ENCODE peak calls at places on chromosomes 3 and 15, in eight cellular contexts. R is esophagus squamous epithelium; I is mammary epithelial cell; B is heart right ventricle; A is Karpas-422; M is cardiac muscle cell; E is PC-9; X is effector memory CD4-positive, alpha-beta T cell. Y is an unnamed sample. For H3K9me3, the result is how much of the 10 kb centered on the place peaks cover.

GRCh38 chr15:90035095-90035834 is 34.1 kb downstream of the ZNF710 start:
- DNase-seq in R (no peak), I (no peak), B (peak), A (no peak), M (no peak), E (peak), X (no peak), Y (no peak)

GRCh38 chr3:177041021-177041729 is 156.1 kb downstream of the TBL1XR1 start:
- DNase-seq in R (no peak), I (no peak), B (no peak), A (no peak), M (peak), E (no peak), X (no peak), Y (no peak)

GRCh38 chr15:90710436-90710835 is 6.7 kb upstream of the BLM start:
- DNase-seq in R (no peak), I (no peak), B (no peak), A (no peak), M (peak), E (no peak), X (no peak), Y (no peak)

GRCh38 chr3:62724503-62724902 is 150.7 kb downstream of the CADPS start:
- DNase-seq in R (no peak), I (no peak), B (no peak), A (peak), M (no peak), E (no peak), X (no peak), Y (no peak)

GRCh38 chr3:37872413-37873160 is 10.9 kb downstream of the CTDSPL start:
- DNase-seq in R (no peak), I (no peak), B (no peak), A (no peak), M (no peak), E (no peak), X (no peak), Y (no peak)

GRCh38 chr3:151383111-151383510 is 1.4 kb downstream of the P2RY12 start:
- DNase-seq in R (no peak), I (no peak), B (no peak), A (peak), M (no peak), E (no peak), X (no peak), Y (no peak)

GRCh38 chr3:172622916-172623700 is 87.8 kb downstream of the NCEH1 start:
- DNase-seq in R (no peak), I (peak), B (no peak), A (peak), M (peak), E (peak), X (no peak), Y (no peak)

GRCh38 chr3:58521002-58521670 is 15.9 kb downstream of the ACOX2 start:
- DNase-seq in R (no peak), I (no peak), B (no peak), A (no peak), M (no peak), E (no peak), X (no peak), Y (peak)

GRCh38 chr3:184228376-184229137 is 828 bp upstream of the VWA5B2 start:
- DNase-seq in R (no peak), I (no peak), B (no peak), A (no peak), M (no peak), E (no peak), X (no peak), Y (no peak)

GRCh38 chr3:161274691-161275298 is 53.7 kb downstream of the NMD3 start:
- DNase-seq in R (no peak), I (peak), B (no peak), A (peak), M (peak), E (peak), X (no peak), Y (peak)

GRCh38 chr15:76062282-76062681 is 2.5 kb downstream of the TMEM266 start:
- DNase-seq in R (no peak), I (peak), B (no peak), A (no peak), M (no peak), E (no peak), X (no peak), Y (no peak)

GRCh38 chr15:65476942-65477341 is 40.5 kb downstream of the DPP8 start:
- DNase-seq in R (no peak), I (peak), B (no peak), A (no peak), M (no peak), E (no peak), X (no peak), Y (no peak)

GRCh38 chr15:84034831-84035753 is 200.5 kb upstream of the GOLGA6L4 start:
- DNase-seq in R (no peak), I (peak), B (no peak), A (peak), M (peak), E (no peak), X (no peak), Y (no peak)

GRCh38 chr3:20043398-20043797 is 3.2 kb downstream of the KAT2B start:
- DNase-seq in R (peak), I (no peak), B (peak), A (peak), M (no peak), E (peak), X (peak), Y (no peak)

GRCh38 chr3:73926360-73927202 is 301.8 kb upstream of the PDZRN3 start:
- DNase-seq in R (no peak), I (no peak), B (no peak), A (no peak), M (no peak), E (no peak), X (no peak), Y (no peak)

GRCh38 chr3:184460276-184460675 is 80.4 kb downstream of the CHRD start:
- DNase-seq in R (no peak), I (no peak), B (no peak), A (no peak), M (no peak), E (no peak), X (no peak), Y (no peak)

GRCh38 chr15:61715082-61715481 is 345.2 kb downstream of the VPS13C start:
- DNase-seq in R (no peak), I (peak), B (no peak), A (no peak), M (no peak), E (no peak), X (no peak), Y (peak)

GRCh38 chr15:68989876-68990754 is 24.4 kb upstream of the NOX5 start:
- DNase-seq in R (no peak), I (no peak), B (no peak), A (no peak), M (peak), E (no peak), X (no peak), Y (no peak)

GRCh38 chr3:129942296-129942695 is 32.2 kb upstream of the TRH start:
- DNase-seq in R (no peak), I (peak), B (peak), A (peak), M (peak), E (peak), X (no peak), Y (peak)

GRCh38 chr3:122810706-122811105 is 15.8 kb downstream of the SLC49A4 start:
- DNase-seq in R (no peak), I (no peak), B (no peak), A (no peak), M (no peak), E (no peak), X (no peak), Y (peak)

GRCh38 chr3:101070260-101071121 is 77.3 kb upstream of the ABI3BP start:
- DNase-seq in R (no peak), I (no peak), B (peak), A (peak), M (peak), E (peak), X (no peak), Y (peak)

GRCh38 chr15:85568261-85568808 is 187.9 kb downstream of the AKAP13 start:
- DNase-seq in R (no peak), I (no peak), B (no peak), A (no peak), M (no peak), E (no peak), X (no peak), Y (no peak)

GRCh38 chr3:155416500-155417118 is 123.1 kb upstream of the STRIT1 start:
- DNase-seq in R (no peak), I (peak), B (no peak), A (no peak), M (no peak), E (peak), X (no peak), Y (no peak)

GRCh38 chr3:47250309-47251060 is 32.1 kb downstream of the KIF9 start:
- DNase-seq in R (no peak), I (peak), B (peak), A (peak), M (peak), E (peak), X (no peak), Y (peak)

GRCh38 chr3:1696654-1697275 is 401.9 kb upstream of the CNTN4 start:
- DNase-seq in R (no peak), I (peak), B (no peak), A (no peak), M (no peak), E (no peak), X (no peak), Y (no peak)

GRCh38 chr3:1692428-1692827 is 406.2 kb upstream of the CNTN4 start:
- DNase-seq in R (no peak), I (no peak), B (no peak), A (no peak), M (no peak), E (no peak), X (no peak), Y (no peak)

DNA sequence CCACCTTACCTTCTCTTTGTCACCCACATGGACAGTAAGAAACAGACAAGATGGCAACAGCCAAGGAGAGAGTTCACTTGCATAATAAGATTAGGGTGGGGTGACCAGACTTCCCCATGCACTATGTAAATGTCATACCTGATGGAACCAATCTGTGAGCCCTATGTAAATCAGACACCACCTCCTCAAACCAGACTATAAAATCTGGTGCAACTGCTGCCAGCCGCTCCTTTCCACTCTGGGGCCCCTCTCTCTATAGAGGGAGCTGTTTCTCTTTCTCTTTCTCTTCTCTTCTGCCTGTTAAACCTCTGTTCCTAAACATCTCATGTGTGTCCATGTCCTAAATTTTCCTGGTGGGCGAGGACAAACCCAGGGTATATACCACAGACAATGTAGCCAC is 405.5 kb upstream of the CNTN4 start:
- DNase-seq in R (no peak), I (peak), B (no peak), A (no peak), M (no peak), E (no peak), X (no peak), Y (peak)
- H3K9me3 ChIP-seq in R (under half), I (under half), B (under half), A (under half), M (under half), E (under half), X (under half), Y (under half)

DNA sequence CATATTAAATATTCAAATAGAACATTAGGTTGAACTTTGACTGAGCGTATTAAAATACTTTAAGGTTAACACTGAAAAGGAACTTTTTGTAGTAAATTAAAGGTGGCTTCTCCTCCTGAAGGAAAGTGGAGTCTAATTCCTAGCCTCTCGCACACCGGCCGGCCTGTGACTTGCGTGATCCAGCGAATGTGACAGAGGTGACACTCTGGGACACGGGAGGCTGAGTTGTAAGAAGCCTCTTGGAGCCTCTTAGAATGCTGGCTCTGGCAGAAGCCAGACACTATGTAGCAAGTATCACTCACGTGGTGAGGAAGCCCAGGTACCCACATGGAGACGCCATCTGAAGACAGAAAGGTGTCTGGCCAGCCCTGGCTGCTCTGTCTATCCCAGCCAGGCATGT is 64.9 kb upstream of the NSMCE3 start:
- DNase-seq in R (no peak), I (no peak), B (no peak), A (no peak), M (no peak), E (no peak), X (no peak), Y (no peak)
- H3K4me3 ChIP-seq in R (no peak), I (no peak), B (no peak), A (no peak), M (no peak), E (no peak), X (no peak), Y (no peak)

DNA sequence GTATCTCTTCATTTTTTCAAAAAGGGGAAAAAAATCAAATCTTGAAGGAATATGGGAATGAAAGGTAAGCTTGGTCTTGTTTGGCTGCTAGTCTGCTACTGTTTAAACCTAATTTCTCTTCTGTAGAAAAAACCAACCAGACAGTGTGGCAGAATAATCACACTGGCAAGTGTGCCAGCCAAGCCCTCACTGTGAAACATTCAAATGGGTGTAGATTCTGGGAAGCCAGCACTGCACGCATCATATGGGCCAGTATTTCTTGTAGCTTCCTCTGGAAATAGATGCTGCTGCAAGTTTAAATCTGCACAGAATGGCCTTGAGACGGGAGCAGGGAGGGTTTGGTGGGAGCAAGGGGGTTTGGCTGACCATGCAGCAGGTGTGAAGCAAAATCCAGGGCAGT is 62.1 kb downstream of the POMGNT2 start:
- DNase-seq in R (no peak), I (no peak), B (no peak), A (no peak), M (no peak), E (no peak), X (no peak), Y (no peak)
- H3K9me3 ChIP-seq in R (under half), I (under half), B (under half), A (under half), M (under half), E (under half), X (under half), Y (under half)

GRCh38 chr15:66654718-66655375 is 47.2 kb upstream of the SMAD6 start:
- DNase-seq in R (no peak), I (no peak), B (peak), A (no peak), M (peak), E (no peak), X (no peak), Y (no peak)
- H3K4me3 ChIP-seq in R (peak), I (no peak), B (peak), A (no peak), M (no peak), E (no peak), X (peak), Y (peak)

DNA sequence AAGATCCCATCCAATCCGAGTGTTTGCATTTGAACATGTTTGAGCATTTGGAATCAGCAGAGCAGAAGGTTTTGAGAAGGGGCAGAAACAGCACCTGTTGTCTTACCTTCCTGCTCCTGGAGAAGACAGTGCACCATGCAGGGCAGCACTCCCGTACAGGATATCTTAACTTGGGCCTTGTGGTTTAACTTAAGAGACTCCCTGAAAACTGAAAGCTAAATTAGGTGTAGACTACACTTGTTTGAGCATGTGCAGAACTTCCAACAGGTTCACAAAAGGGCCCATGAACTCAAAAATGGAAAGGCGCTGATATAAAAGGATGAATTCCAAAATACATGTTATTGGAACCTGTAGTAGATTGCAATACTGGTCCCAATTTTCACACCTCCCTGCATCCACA is 175.4 kb upstream of the PRICKLE2 start:
- DNase-seq in R (no peak), I (no peak), B (no peak), A (no peak), M (no peak), E (no peak), X (no peak), Y (no peak)
- H3K9me3 ChIP-seq in R (under half), I (under half), B (under half), A (under half), M (under half), E (under half), X (under half), Y (under half)

DNA sequence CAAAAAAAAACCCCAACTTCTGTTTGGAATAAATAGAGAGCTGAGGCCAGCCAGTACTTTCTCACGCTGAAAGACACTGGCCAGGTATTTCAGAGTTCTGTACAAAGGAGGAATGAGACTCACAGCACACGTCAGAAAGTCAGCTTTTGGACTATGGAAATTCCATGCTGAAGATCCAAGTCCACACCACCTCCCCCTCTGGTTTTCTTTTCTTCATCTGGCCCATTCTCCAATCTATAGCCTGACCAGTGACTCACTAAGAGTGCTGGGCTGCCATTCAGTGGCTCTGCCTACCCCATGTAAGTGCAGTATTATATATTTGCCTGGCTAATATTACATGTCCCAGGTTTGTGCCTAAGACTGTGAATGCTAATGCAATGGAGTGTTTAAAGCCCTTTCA is 13.9 kb downstream of the BOC start:
- DNase-seq in R (no peak), I (no peak), B (no peak), A (no peak), M (no peak), E (no peak), X (no peak), Y (no peak)
- H3K4me3 ChIP-seq in R (no peak), I (no peak), B (no peak), A (no peak), M (no peak), E (no peak), X (no peak), Y (peak)

DNA sequence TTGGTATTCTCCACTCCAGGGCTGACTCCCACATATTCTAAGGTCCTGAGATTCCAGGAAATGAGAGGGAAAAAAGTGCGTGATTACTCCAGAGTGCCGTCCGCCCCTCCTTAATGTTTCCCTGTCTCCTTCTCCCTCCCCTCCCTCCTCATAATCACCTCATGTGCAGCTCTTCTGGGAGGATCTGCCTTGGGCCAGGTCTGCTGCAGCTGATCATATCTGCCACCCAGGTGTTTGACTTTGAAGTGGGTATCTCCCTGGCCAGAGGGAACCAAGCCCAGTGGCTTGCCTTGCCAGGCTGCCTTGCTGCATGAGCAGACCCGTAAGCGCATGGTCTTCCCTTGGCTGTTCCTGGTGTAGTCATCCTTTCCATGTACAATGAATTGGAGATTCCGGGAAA is 28.1 kb upstream of the LRTM1 start:
- DNase-seq in R (no peak), I (no peak), B (no peak), A (no peak), M (no peak), E (no peak), X (no peak), Y (no peak)
- H3K9me3 ChIP-seq in R (under half), I (under half), B (under half), A (under half), M (under half), E (under half), X (under half), Y (under half)

DNA sequence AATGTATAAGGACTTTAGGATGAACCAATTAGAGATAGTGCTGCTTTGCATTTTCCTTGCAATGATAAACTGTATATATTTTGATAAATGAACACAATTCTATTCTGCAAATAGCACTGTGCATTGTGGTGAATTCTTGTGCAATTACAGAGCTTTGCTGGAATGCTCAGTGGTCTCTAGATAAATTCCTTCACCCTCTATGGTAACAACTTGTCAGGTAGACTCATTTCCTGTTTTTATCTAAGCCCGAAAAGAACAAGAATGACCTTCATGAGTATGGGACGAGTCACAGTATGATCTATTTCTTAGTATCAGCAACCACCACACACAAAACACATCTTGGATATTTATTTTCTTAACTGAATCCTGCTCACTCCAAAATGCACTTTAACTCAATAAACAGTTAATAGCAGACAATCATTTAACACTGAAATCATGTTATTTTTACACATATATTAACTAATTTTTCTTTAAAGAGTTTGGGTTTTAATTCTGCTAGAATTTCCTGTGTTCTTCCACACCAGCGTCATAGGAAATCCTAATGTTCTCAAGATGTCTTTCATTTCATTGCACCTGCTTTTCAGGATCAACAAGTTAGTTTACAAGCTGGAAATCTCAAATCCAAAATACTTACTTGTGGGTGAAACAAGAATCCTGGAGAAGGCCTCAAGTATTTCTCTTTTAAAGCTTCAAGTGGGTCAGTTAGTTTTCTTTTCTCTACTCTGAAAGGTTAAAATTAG is 551.2 kb downstream of the MECOM start:
- DNase-seq in R (no peak), I (peak), B (no peak), A (no peak), M (peak), E (no peak), X (no peak), Y (peak)
- H3K4me3 ChIP-seq in R (no peak), I (no peak), B (no peak), A (no peak), M (no peak), E (no peak), X (no peak), Y (no peak)

GRCh38 chr15:58052334-58052733 is 13.2 kb downstream of the ALDH1A2 start:
- DNase-seq in R (no peak), I (no peak), B (no peak), A (no peak), M (no peak), E (no peak), X (no peak), Y (no peak)

GRCh38 chr15:58047149-58047548 is 18.4 kb downstream of the ALDH1A2 start:
- DNase-seq in R (no peak), I (no peak), B (no peak), A (no peak), M (no peak), E (no peak), X (no peak), Y (no peak)

GRCh38 chr15:58049520-58050227 is 15.8 kb downstream of the ALDH1A2 start:
- DNase-seq in R (no peak), I (no peak), B (no peak), A (no peak), M (no peak), E (no peak), X (no peak), Y (no peak)

GRCh38 chr15:58046467-58046866 is 19.0 kb downstream of the ALDH1A2 start:
- DNase-seq in R (no peak), I (no peak), B (no peak), A (no peak), M (no peak), E (no peak), X (no peak), Y (no peak)

GRCh38 chr15:58048261-58048660 is 17.2 kb downstream of the ALDH1A2 start:
- DNase-seq in R (no peak), I (no peak), B (no peak), A (no peak), M (no peak), E (no peak), X (no peak), Y (no peak)
- H3K9me3 ChIP-seq in R (under half), I (under half), B (under half), A (under half), M (under half), E (under half), X (under half), Y (under half)

Y was measured in SJCRH30.